ENCODE peak calls at places on chromosomes 11 and 22, in eight cellular contexts. D is Karpas-422, Y is mesendoderm, Q is mammary epithelial cell, U is endodermal cell, I is IMR-90, F is fibroblast of lung, C is GM12878. A is an unnamed sample.

GRCh38 chr11:10139656-10140055 is 154.4 kb downstream of the SBF2 start:
- DNase-seq in Y (no peak), F (peak), U (no peak), Q (peak), I (peak), C (no peak), D (no peak), A (no peak)

GRCh38 chr22:47589271-47590250 is 827.1 kb downstream of the TBC1D22A start:
- DNase-seq in U (peak), Q (no peak), D (no peak), I (no peak), F (no peak), C (no peak), Y (no peak), A (no peak)

GRCh38 chr22:41902932-41903421 is 11.9 kb downstream of the SHISA8 start:
- DNase-seq in Q (no peak), I (no peak), F (no peak), D (no peak), U (peak), C (no peak), Y (no peak), A (no peak)

GRCh38 chr11:60700689-60701508 is 1.5 kb downstream of the MS4A8 start:
- DNase-seq in I (no peak), Q (no peak), F (no peak), Y (peak), C (no peak), U (peak), D (peak), A (peak)

GRCh38 chr22:30875481-30876215 is 92.9 kb downstream of the MORC2 start:
- DNase-seq in U (peak), I (no peak), F (no peak), C (no peak), Q (no peak), D (no peak), Y (no peak), A (no peak)

GRCh38 chr11:85718991-85719807 is 33.2 kb upstream of the CCDC89 start:
- DNase-seq in Q (peak), D (no peak), I (peak), F (peak), Y (peak), C (no peak), U (peak), A (no peak)

GRCh38 chr11:43825217-43825816 is 55.3 kb upstream of the ALKBH3 start:
- DNase-seq in Y (peak), I (peak), U (peak), Q (peak), F (no peak), C (no peak), D (peak), A (peak)

GRCh38 chr11:104830080-104830479 is 68.2 kb downstream of the CASP12 start:
- DNase-seq in F (peak), U (no peak), Y (no peak), D (no peak), C (no peak), I (peak), Q (peak), A (no peak)

GRCh38 chr11:107257660-107258059 is 200.0 kb downstream of the CWF19L2 start:
- DNase-seq in F (no peak), Y (no peak), Q (no peak), D (no peak), I (no peak), C (no peak), U (no peak), A (no peak)

GRCh38 chr11:12860827-12861226 is 148.3 kb upstream of the RASSF10 start:
- DNase-seq in Y (no peak), F (peak), C (no peak), U (no peak), D (no peak), Q (no peak), I (no peak), A (no peak)

GRCh38 chr11:113587318-113587739 is 112.1 kb upstream of the DRD2 start:
- DNase-seq in U (peak), Y (no peak), C (no peak), F (peak), Q (peak), D (no peak), I (peak), A (no peak)

GRCh38 chr11:35116762-35117588 is 22.0 kb upstream of the CD44 start:
- DNase-seq in Y (no peak), D (no peak), I (peak), F (no peak), U (no peak), Q (no peak), C (no peak), A (no peak)

GRCh38 chr11:101706015-101706414 is 122.2 kb upstream of the TRPC6 start:
- DNase-seq in C (no peak), I (peak), U (no peak), Y (no peak), D (no peak), F (no peak), Q (no peak), A (no peak)

GRCh38 chr11:103220133-103220532 is 110.9 kb downstream of the DYNC2H1 start:
- DNase-seq in D (no peak), Y (no peak), F (no peak), Q (no peak), U (no peak), C (no peak), I (no peak), A (no peak)

GRCh38 chr11:34345012-34345804 is 12.6 kb downstream of the ABTB2 start:
- DNase-seq in I (peak), Y (no peak), U (no peak), C (no peak), D (no peak), F (peak), Q (peak), A (peak)

GRCh38 chr11:14618060-14618459 is 25.5 kb upstream of the PDE3B start:
- DNase-seq in Y (no peak), I (no peak), D (no peak), F (no peak), C (no peak), U (no peak), Q (no peak), A (no peak)

GRCh38 chr11:46666516-46666915 is 33.9 kb downstream of the ARHGAP1 start:
- DNase-seq in Y (no peak), U (no peak), F (no peak), D (no peak), C (no peak), I (no peak), Q (no peak), A (no peak)

GRCh38 chr11:2701898-2702434 is 2.2 kb upstream of the KCNQ1OT1 start:
- DNase-seq in Q (no peak), D (no peak), U (peak), I (no peak), C (no peak), Y (no peak), F (no peak), A (no peak)

DNA sequence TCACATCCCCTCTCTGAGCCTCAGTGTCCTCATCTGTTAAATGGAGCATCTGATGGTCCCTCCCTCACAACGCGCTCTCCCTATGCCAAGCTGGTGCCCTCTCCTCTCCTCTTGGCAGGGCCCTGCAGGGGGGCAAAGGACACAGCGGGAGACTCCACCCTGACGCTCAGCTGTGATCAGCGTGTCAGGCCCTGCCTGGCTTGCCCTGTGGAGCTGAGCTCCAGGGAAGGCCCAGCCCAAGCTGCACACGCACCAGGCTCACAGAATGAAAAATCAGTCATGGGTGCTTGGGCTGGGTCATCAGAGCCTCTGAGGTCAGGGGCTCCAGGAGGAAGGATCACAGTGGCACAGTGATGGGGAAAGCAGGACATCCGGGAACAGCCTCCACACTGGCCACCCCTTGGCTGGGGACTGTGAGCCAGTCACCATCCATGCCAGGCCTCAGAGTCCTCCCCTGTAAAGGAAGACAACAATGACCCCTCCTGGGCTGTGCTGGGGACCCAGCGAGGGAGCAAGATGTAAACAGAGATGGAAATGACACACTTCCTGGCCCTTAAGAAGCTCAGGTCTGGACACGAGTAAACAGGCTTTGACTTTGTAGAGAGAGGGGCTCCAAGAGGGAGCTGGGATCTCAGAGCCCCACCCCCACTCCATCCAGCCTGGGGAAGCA is 36.6 kb downstream of the RPL3 start:
- DNase-seq in C (no peak), Q (no peak), I (no peak), Y (no peak), F (no peak), D (no peak), U (peak), A (no peak)
- H3K9ac ChIP-seq in C (no peak), Q (no peak), I (peak), Y (no peak), F (no peak), D (no peak), U (no peak), A (peak)

DNA sequence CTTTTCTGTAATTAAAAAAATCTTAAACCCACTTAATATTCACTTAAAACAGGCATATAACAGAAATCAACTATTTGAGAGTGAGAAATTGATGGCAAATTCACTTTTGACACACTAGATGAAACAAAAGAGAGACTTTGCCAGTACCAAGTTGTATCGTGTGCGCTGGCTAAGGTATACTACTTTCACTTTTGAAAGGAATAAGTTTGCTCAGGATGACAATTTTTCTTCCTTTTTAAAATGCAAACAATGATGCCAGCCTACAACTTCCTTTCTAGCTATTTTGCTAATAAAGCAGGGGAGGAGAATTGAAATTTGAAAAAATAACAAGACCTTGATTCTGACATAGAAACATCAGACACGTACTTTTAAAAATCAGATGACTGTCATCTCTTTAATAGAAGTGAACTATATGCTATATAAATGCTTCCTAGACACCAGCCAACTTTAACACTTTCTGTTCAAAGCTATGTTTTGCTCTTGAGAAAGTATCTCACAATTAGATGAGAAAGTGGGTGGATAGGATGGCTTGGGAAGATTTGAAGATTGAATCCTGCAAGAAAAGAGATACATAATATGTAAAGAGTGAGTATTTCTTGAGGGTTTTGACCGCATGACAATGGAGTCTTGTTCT is 41.6 kb upstream of the BLID start:
- DNase-seq in C (no peak), U (no peak), D (no peak), Y (no peak), Q (no peak), F (no peak), I (no peak), A (no peak)
- H3K9ac ChIP-seq in C (no peak), U (no peak), D (peak), Y (no peak), Q (peak), F (no peak), I (peak), A (no peak)

GRCh38 chr22:17369553-17370035 is 334 bp downstream of the CECR2 start:
- DNase-seq in Q (no peak), I (no peak), U (peak), D (peak), Y (peak), F (no peak), C (no peak), A (no peak)
- H3K9ac ChIP-seq in Q (no peak), I (no peak), U (peak), D (peak), Y (peak), F (no peak), C (no peak), A (no peak)

GRCh38 chr22:26887916-26888315 is 230.5 kb downstream of the MIAT start:
- DNase-seq in I (no peak), Y (no peak), C (no peak), Q (no peak), D (peak), U (no peak), F (peak), A (no peak)
- H3K9ac ChIP-seq in I (no peak), Y (no peak), C (no peak), Q (no peak), D (no peak), U (no peak), F (no peak), A (no peak)

GRCh38 chr11:66866007-66866406 is 9.1 kb downstream of the LRFN4 start:
- DNase-seq in D (no peak), I (no peak), F (no peak), Y (no peak), C (no peak), Q (no peak), U (no peak), A (no peak)

GRCh38 chr11:66868082-66868725 is 11.3 kb downstream of the LRFN4 start:
- DNase-seq in I (no peak), Q (no peak), Y (no peak), D (no peak), C (no peak), U (no peak), F (no peak), A (no peak)

GRCh38 chr11:66868726-66869291 is 11.9 kb downstream of the LRFN4 start:
- DNase-seq in U (peak), C (peak), F (peak), Q (peak), D (peak), I (no peak), Y (peak), A (peak)

GRCh38 chr11:66866420-66867010 is 9.7 kb downstream of the LRFN4 start:
- DNase-seq in D (no peak), C (no peak), F (no peak), Q (no peak), U (no peak), I (no peak), Y (no peak), A (no peak)

DNA sequence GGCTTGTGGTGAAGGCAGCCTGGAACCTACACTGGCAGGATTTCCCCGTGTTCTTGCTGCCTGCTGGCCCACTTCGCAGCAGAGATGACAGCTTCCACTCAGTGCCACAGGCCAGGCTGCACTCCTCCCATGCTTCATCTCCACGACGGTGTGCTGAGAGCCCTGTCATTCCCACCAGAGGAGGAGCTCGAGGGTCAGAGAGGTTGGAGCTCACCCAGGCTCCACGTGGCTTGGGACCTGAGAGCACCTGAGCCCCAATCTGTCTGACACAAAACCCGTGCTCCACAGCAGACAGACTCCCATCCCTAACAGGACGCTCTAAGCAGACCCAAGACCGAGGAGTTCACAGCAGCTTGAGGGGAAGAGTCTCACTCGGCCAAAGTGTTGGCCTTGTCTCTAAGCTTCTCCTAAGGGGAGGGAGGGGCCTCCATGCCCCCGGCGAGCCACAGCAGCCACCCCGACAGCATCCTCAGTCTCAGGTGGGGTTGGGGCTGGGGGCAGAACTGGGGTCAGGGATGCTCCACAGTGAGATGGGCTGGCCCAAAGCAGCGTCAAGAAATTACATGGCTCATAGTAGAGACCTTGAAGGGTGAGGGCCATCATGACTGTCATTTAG is 10.7 kb downstream of the LRFN4 start:
- DNase-seq in U (peak), C (no peak), Q (no peak), D (peak), I (no peak), Y (peak), F (no peak), A (no peak)
- H3K9ac ChIP-seq in U (no peak), C (no peak), Q (no peak), D (no peak), I (no peak), Y (no peak), F (no peak), A (no peak)